ENCODE peak calls at places on chromosomes 7 and 10, in four cellular contexts. T, F, Z and X are unnamed samples.

GRCh38 chr7:117458977-117459583 is 20.7 kb upstream of the CFTR start:
- DNase-seq in T (peak; percentile 31), F (no peak), Z (peak; percentile 4), X (no peak)

GRCh38 chr7:155489862-155490696 is 32.1 kb downstream of the EN2 start:
- DNase-seq in T (no peak), F (no peak), Z (no peak), X (no peak)

GRCh38 chr7:119706608-119707007 is 566.4 kb upstream of the KCND2 start:
- DNase-seq in T (no peak), F (no peak), Z (no peak), X (no peak)

GRCh38 chr10:111968624-111969023 is 214.9 kb downstream of the GPAM start:
- DNase-seq in T (no peak), Z (peak; percentile 49), F (no peak), X (no peak)

GRCh38 chr10:69425513-69426298 is 9.0 kb upstream of the TACR2 start:
- DNase-seq in F (peak; percentile 33), T (no peak), Z (no peak), X (peak; percentile 76)

GRCh38 chr7:135601182-135601581 is 43.5 kb downstream of the NUP205 start:
- DNase-seq in Z (no peak), F (no peak), T (no peak), X (no peak)

GRCh38 chr10:33027088-33027487 is 69.1 kb upstream of the ITGB1 start:
- DNase-seq in T (no peak), Z (no peak), F (no peak), X (no peak)

GRCh38 chr7:155803418-155804376 is 8.6 kb downstream of the SHH start:
- DNase-seq in F (no peak), T (peak; percentile 26), Z (no peak), X (no peak)

GRCh38 chr7:101200862-101201599 is at the start of gene MOGAT3:
- DNase-seq in T (no peak), F (no peak), Z (no peak), X (no peak)

GRCh38 chr7:158246960-158247673 is 340.5 kb downstream of the PTPRN2 start:
- DNase-seq in Z (no peak), F (no peak), T (no peak), X (peak; percentile 55)

GRCh38 chr10:32893431-32893830 is 64.6 kb downstream of the ITGB1 start:
- DNase-seq in Z (no peak), F (no peak), T (no peak), X (no peak)

GRCh38 chr7:121300685-121301084 is 28.1 kb upstream of the WNT16 start:
- DNase-seq in F (no peak), T (no peak), Z (no peak), X (no peak)

GRCh38 chr7:37683263-37684120 is at the start of gene GPR141:
- DNase-seq in F (no peak), T (no peak), Z (no peak), X (no peak)